ENCODE peak calls at places on chromosomes 3 and 15, in nine cellular contexts. S, U, L, B, C, I, R, Z and X are unnamed samples.

GRCh38 chr3:48503406-48504050 is 446 bp downstream of the SHISA5 start:
- ATAC-seq in S (peak), U (no peak), L (peak), B (no peak), C (no peak), I (peak), R (no peak), Z (peak), X (peak)

GRCh38 chr3:122590581-122590980 is 13.1 kb downstream of the PARP15 start:
- ATAC-seq in S (no peak), U (no peak), L (no peak), B (no peak), C (no peak), I (no peak), R (no peak), Z (no peak), X (no peak)

GRCh38 chr3:12831582-12831866 is 9.8 kb downstream of the RPL32 start:
- ATAC-seq in S (no peak), U (peak), L (peak), B (no peak), C (no peak), I (no peak), R (no peak), Z (no peak), X (peak)

GRCh38 chr15:70479785-70480184 is 283.6 kb downstream of the UACA start:
- ATAC-seq in S (no peak), U (no peak), L (no peak), B (no peak), C (peak), I (no peak), R (peak), Z (no peak), X (no peak)

GRCh38 chr3:183158552-183159006 is 4.0 kb downstream of the LAMP3 start:
- ATAC-seq in S (no peak), U (no peak), L (peak), B (no peak), C (peak), I (no peak), R (peak), Z (no peak), X (no peak)

GRCh38 chr3:73010158-73010557 is 13.5 kb downstream of the PPP4R2 start:
- ATAC-seq in S (no peak), U (no peak), L (no peak), B (no peak), C (no peak), I (no peak), R (no peak), Z (no peak), X (no peak)

GRCh38 chr15:57376695-57377477 is 581 bp downstream of the CGNL1 start:
- ATAC-seq in S (peak), U (peak), L (no peak), B (peak), C (no peak), I (peak), R (peak), Z (peak), X (peak)

GRCh38 chr15:59886476-59886875 is 117.6 kb upstream of the FOXB1 start:
- ATAC-seq in S (no peak), U (no peak), L (no peak), B (no peak), C (no peak), I (no peak), R (no peak), Z (no peak), X (no peak)

GRCh38 chr3:194840661-194841514 is 155.2 kb downstream of the FAM43A start:
- ATAC-seq in S (peak), U (peak), L (no peak), B (no peak), C (no peak), I (no peak), R (no peak), Z (peak), X (peak)

GRCh38 chr3:43882976-43883680 is 192.4 kb downstream of the ABHD5 start:
- ATAC-seq in S (no peak), U (no peak), L (no peak), B (no peak), C (peak), I (no peak), R (no peak), Z (peak), X (no peak)

GRCh38 chr15:72970965-72971746 is 81.1 kb upstream of the NEO1 start:
- ATAC-seq in S (peak), U (no peak), L (no peak), B (no peak), C (no peak), I (no peak), R (no peak), Z (peak), X (no peak)

GRCh38 chr3:52237659-52238172 is 1.2 kb downstream of the TWF2 start:
- ATAC-seq in S (peak), U (peak), L (no peak), B (peak), C (no peak), I (peak), R (no peak), Z (peak), X (peak)

GRCh38 chr3:107216711-107217110 is 160.5 kb upstream of the CCDC54 start:
- ATAC-seq in S (peak), U (no peak), L (no peak), B (no peak), C (no peak), I (no peak), R (no peak), Z (peak), X (peak)

GRCh38 chr15:61420546-61420945 is 191.4 kb upstream of the RORA start:
- ATAC-seq in S (no peak), U (no peak), L (no peak), B (no peak), C (no peak), I (no peak), R (no peak), Z (no peak), X (no peak)

GRCh38 chr3:13574798-13575451 is 26.0 kb downstream of the FBLN2 start:
- ATAC-seq in S (peak), U (no peak), L (peak), B (no peak), C (peak), I (no peak), R (no peak), Z (peak), X (peak)

GRCh38 chr3:126995926-126996512 is 13.1 kb downstream of the PLXNA1 start:
- ATAC-seq in S (no peak), U (no peak), L (no peak), B (no peak), C (no peak), I (no peak), R (no peak), Z (no peak), X (peak)

GRCh38 chr3:99901200-99901926 is 83.7 kb downstream of the CMSS1 start:
- ATAC-seq in S (peak), U (no peak), L (no peak), B (peak), C (no peak), I (peak), R (no peak), Z (peak), X (peak)

GRCh38 chr3:14340960-14341708 is 61.3 kb upstream of the SLC6A6 start:
- ATAC-seq in S (no peak), U (no peak), L (no peak), B (no peak), C (no peak), I (no peak), R (no peak), Z (peak), X (peak)

GRCh38 chr15:66877558-66878285 is 175.7 kb downstream of the SMAD6 start:
- ATAC-seq in S (no peak), U (no peak), L (no peak), B (no peak), C (no peak), I (peak), R (no peak), Z (peak), X (no peak)

GRCh38 chr15:44219073-44219472 is 24.0 kb upstream of the FRMD5 start:
- ATAC-seq in S (no peak), U (no peak), L (no peak), B (no peak), C (no peak), I (no peak), R (no peak), Z (no peak), X (no peak)

GRCh38 chr3:114872056-114872455 is 275.0 kb downstream of the ZBTB20 start:
- ATAC-seq in S (peak), U (no peak), L (no peak), B (no peak), C (no peak), I (peak), R (no peak), Z (no peak), X (no peak)

GRCh38 chr3:31770822-31771326 is 210.2 kb downstream of the OSBPL10 start:
- ATAC-seq in S (no peak), U (no peak), L (no peak), B (no peak), C (no peak), I (no peak), R (no peak), Z (no peak), X (no peak)